ENCODE peak calls at places on chromosome 6, in ten cellular contexts. R is IMR-90, Y is stomach, A is HCT116, Z is lower leg skin, Q is A549, G is vagina, X is NB4, N is GM12891, S is heart left ventricle. I is an unnamed sample.

GRCh38 chr6:41645007-41645618 is 6.8 kb downstream of the MDFI start:
- DNase-seq in R (no peak), N (no peak), Y (no peak), G (no peak), Q (no peak), Z (no peak), A (no peak), X (no peak), S (no peak), I (no peak)

GRCh38 chr6:9126845-9127560 is 691.7 kb upstream of the SLC35B3 start:
- DNase-seq in N (no peak), A (peak), Z (no peak), Q (peak), G (no peak), Y (no peak), R (peak), X (peak), S (no peak), I (peak)

GRCh38 chr6:37134622-37135191 is 35.2 kb upstream of the PIM1 start:
- DNase-seq in Y (peak), N (no peak), S (no peak), A (peak), Q (peak), G (no peak), X (no peak), R (peak), Z (peak), I (peak)

GRCh38 chr6:36139991-36140710 is 9.8 kb downstream of the MAPK13 start:
- DNase-seq in Q (no peak), A (no peak), R (no peak), G (no peak), Z (no peak), Y (no peak), S (no peak), N (no peak), X (peak), I (no peak)

GRCh38 chr6:160328447-160328846 is 19.7 kb upstream of the SLC22A3 start:
- DNase-seq in R (no peak), G (no peak), A (no peak), Z (no peak), S (no peak), Y (no peak), Q (no peak), X (no peak), N (no peak), I (no peak)

GRCh38 chr6:15416932-15417509 is 171.2 kb downstream of the JARID2 start:
- DNase-seq in N (no peak), X (no peak), Z (no peak), G (no peak), A (no peak), S (no peak), Q (no peak), Y (no peak), R (no peak), I (no peak)

GRCh38 chr6:54419885-54420284 is 111.6 kb downstream of the TINAG start:
- DNase-seq in N (no peak), Z (no peak), R (peak), G (no peak), S (no peak), X (no peak), A (no peak), Q (peak), Y (no peak), I (peak)

GRCh38 chr6:45562171-45562570 is 184.4 kb upstream of the SUPT3H start:
- DNase-seq in G (no peak), N (no peak), Z (no peak), S (no peak), Q (no peak), X (no peak), Y (no peak), R (no peak), A (no peak), I (no peak)

GRCh38 chr6:20640181-20640580 is 105.9 kb downstream of the CDKAL1 start:
- DNase-seq in Z (no peak), Q (no peak), X (no peak), R (no peak), S (no peak), Y (no peak), G (no peak), A (no peak), N (no peak), I (no peak)

GRCh38 chr6:169725270-169726048 is 1.2 kb upstream of the PHF10 start:
- DNase-seq in G (no peak), A (no peak), Z (peak), X (peak), Y (peak), R (peak), Q (peak), S (peak), N (no peak), I (no peak)

GRCh38 chr6:17305219-17306001 is 24.2 kb downstream of the RBM24 start:
- DNase-seq in N (no peak), X (no peak), R (peak), Q (no peak), A (no peak), Y (no peak), S (no peak), G (no peak), Z (no peak), I (no peak)

GRCh38 chr6:147806697-147807096 is 298.2 kb downstream of the SAMD5 start:
- DNase-seq in R (no peak), G (no peak), S (no peak), Y (no peak), X (peak), A (no peak), Z (no peak), Q (no peak), N (no peak), I (no peak)

GRCh38 chr6:112150363-112150762 is 63.0 kb downstream of the FAM229B start:
- DNase-seq in N (no peak), X (no peak), G (no peak), Q (peak), Y (no peak), Z (no peak), S (no peak), A (no peak), R (peak), I (no peak)

GRCh38 chr6:63599243-63599642 is 27.0 kb downstream of the LOC128125822 start:
- DNase-seq in R (no peak), N (no peak), X (no peak), A (no peak), Q (no peak), Y (no peak), G (no peak), Z (no peak), S (no peak), I (no peak)

GRCh38 chr6:137297887-137298286 is 78.7 kb upstream of the IFNGR1 start:
- DNase-seq in N (no peak), G (no peak), R (peak), S (peak), Y (no peak), Q (no peak), A (no peak), Z (no peak), X (peak), I (no peak)

GRCh38 chr6:37160922-37161778 is 8.8 kb upstream of the PIM1 start:
- DNase-seq in G (no peak), X (peak), A (no peak), R (peak), Z (no peak), N (no peak), Q (no peak), S (no peak), Y (no peak), I (no peak)

GRCh38 chr6:25333471-25333870 is 54.3 kb downstream of the CARMIL1 start:
- DNase-seq in A (no peak), X (no peak), Z (no peak), S (no peak), Q (no peak), Y (no peak), G (no peak), R (no peak), N (no peak), I (no peak)

GRCh38 chr6:13012271-13012670 is 295.7 kb downstream of the PHACTR1 start:
- DNase-seq in A (no peak), S (no peak), Z (no peak), G (no peak), X (peak), N (no peak), R (no peak), Q (no peak), Y (no peak), I (no peak)

GRCh38 chr6:13273931-13274706 is 54.2 kb downstream of the TBC1D7 start:
- DNase-seq in Y (peak), S (no peak), A (no peak), G (no peak), X (peak), Z (peak), R (no peak), Q (no peak), N (no peak), I (no peak)

GRCh38 chr6:113819169-113819830 is 37.8 kb upstream of the MARCKS start:
- DNase-seq in G (no peak), S (no peak), Q (peak), N (no peak), A (no peak), Y (no peak), X (no peak), R (no peak), Z (no peak), I (no peak)

GRCh38 chr6:150068173-150068785 is 642 bp downstream of the ULBP3 start:
- DNase-seq in Q (no peak), S (no peak), N (no peak), R (no peak), A (no peak), X (no peak), Z (no peak), G (no peak), Y (no peak), I (peak)

GRCh38 chr6:14754636-14755513 is 491.0 kb upstream of the JARID2 start:
- DNase-seq in Z (peak), Y (no peak), R (no peak), N (no peak), X (no peak), Q (no peak), S (no peak), A (no peak), G (no peak), I (no peak)

GRCh38 chr6:12420626-12421025 is 130.5 kb downstream of the EDN1 start:
- DNase-seq in Q (peak), G (no peak), N (no peak), S (no peak), R (peak), Z (no peak), Y (no peak), A (no peak), X (no peak), I (peak)

GRCh38 chr6:128554302-128554701 is 33.9 kb upstream of the PTPRK start:
- DNase-seq in Y (no peak), S (peak), Q (no peak), A (peak), G (no peak), Z (no peak), X (peak), R (no peak), N (no peak), I (no peak)

GRCh38 chr6:52491203-52492069 is 71.3 kb downstream of the EFHC1 start:
- DNase-seq in X (no peak), Y (no peak), A (no peak), S (no peak), N (no peak), Z (no peak), R (peak), G (no peak), Q (no peak), I (no peak)

GRCh38 chr6:105509506-105510331 is 106.8 kb upstream of the PREP start:
- DNase-seq in X (peak), A (peak), S (peak), G (no peak), R (peak), Z (no peak), N (no peak), Q (peak), Y (no peak), I (no peak)

GRCh38 chr6:56399672-56400263 is 152.4 kb upstream of the COL21A1 start:
- DNase-seq in A (no peak), N (no peak), X (no peak), Q (peak), S (no peak), Z (no peak), R (no peak), Y (no peak), G (no peak), I (no peak)

GRCh38 chr6:107670792-107671199 is 153.3 kb downstream of the SCML4 start:
- DNase-seq in R (peak), A (no peak), Y (no peak), Z (peak), N (peak), X (peak), G (no peak), Q (no peak), S (peak), I (peak)

GRCh38 chr6:108875161-108875555 is 26.9 kb downstream of the ARMC2 start:
- DNase-seq in R (no peak), S (no peak), G (no peak), Q (no peak), Y (no peak), A (no peak), X (no peak), Z (no peak), N (no peak), I (no peak)

GRCh38 chr6:83354747-83355146 is 76.1 kb downstream of the ME1 start:
- DNase-seq in A (no peak), X (no peak), Q (no peak), Y (no peak), S (no peak), Z (no peak), G (no peak), R (peak), N (no peak), I (no peak)

GRCh38 chr6:144006731-144007454 is 1.2 kb downstream of the PLAGL1 start:
- DNase-seq in A (peak), X (peak), R (peak), G (no peak), S (no peak), Y (no peak), Z (no peak), N (no peak), Q (peak), I (no peak)

GRCh38 chr6:111481836-111482235 is 1.2 kb downstream of the REV3L start:
- DNase-seq in N (no peak), Z (no peak), X (no peak), Q (peak), G (no peak), S (no peak), A (no peak), R (peak), Y (no peak), I (no peak)

GRCh38 chr6:36320475-36320874 is 16.2 kb downstream of the BNIP5 start:
- DNase-seq in N (no peak), Y (no peak), G (no peak), X (no peak), R (no peak), Q (peak), A (no peak), S (no peak), Z (no peak), I (no peak)

GRCh38 chr6:25035451-25036435 is 100.0 kb upstream of the RIPOR2 start:
- DNase-seq in G (no peak), N (no peak), A (no peak), Z (no peak), S (no peak), R (no peak), Y (no peak), Q (no peak), X (no peak), I (no peak)

GRCh38 chr6:32436995-32437836 is 2.5 kb upstream of the HLA-DRA start:
- DNase-seq in S (no peak), R (peak), Q (no peak), N (no peak), X (peak), G (no peak), Y (no peak), Z (no peak), A (no peak), I (no peak)

GRCh38 chr6:108665495-108666196 is 104.9 kb downstream of the FOXO3 start:
- DNase-seq in Y (no peak), Z (no peak), G (no peak), Q (no peak), A (no peak), X (no peak), N (no peak), S (no peak), R (no peak), I (no peak)

GRCh38 chr6:131250121-131250520 is 114.9 kb downstream of the AKAP7 start:
- DNase-seq in Q (no peak), R (peak), Y (peak), G (no peak), Z (peak), N (no peak), X (peak), S (peak), A (no peak), I (peak)

GRCh38 chr6:5302995-5303622 is 41.8 kb downstream of the FARS2 start:
- DNase-seq in Q (peak), S (peak), Y (peak), N (peak), R (peak), Z (no peak), G (no peak), A (peak), X (no peak), I (no peak)

DNA sequence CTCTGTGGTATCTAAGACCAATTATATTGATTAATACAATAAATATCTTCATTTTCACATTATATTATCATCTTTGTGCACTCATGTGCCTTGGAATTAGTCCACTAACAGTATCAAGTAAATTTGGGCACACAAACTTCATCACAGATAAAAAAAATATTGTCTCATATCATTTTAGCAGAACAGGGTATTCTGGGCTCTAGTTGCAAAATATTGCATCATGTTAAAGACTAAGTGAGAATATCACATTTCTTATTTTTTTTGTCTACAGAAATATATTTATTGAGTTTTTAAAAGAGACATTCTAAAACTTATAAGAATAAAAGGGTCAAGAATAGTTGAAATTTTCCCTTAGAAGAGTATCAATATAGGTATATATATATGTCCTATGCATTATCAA is 754.1 kb upstream of the MAN1A1 start:
- DNase-seq in G (no peak), X (no peak), Q (no peak), S (no peak), N (no peak), A (no peak), R (no peak), Y (no peak), Z (no peak), I (no peak)
- TF ChIP-seq POLR2A in G (no peak), X (no peak), Q (no peak), S (no peak), N (no peak), A (no peak), R (no peak), Y (no peak), Z (no peak), I (no peak)

DNA sequence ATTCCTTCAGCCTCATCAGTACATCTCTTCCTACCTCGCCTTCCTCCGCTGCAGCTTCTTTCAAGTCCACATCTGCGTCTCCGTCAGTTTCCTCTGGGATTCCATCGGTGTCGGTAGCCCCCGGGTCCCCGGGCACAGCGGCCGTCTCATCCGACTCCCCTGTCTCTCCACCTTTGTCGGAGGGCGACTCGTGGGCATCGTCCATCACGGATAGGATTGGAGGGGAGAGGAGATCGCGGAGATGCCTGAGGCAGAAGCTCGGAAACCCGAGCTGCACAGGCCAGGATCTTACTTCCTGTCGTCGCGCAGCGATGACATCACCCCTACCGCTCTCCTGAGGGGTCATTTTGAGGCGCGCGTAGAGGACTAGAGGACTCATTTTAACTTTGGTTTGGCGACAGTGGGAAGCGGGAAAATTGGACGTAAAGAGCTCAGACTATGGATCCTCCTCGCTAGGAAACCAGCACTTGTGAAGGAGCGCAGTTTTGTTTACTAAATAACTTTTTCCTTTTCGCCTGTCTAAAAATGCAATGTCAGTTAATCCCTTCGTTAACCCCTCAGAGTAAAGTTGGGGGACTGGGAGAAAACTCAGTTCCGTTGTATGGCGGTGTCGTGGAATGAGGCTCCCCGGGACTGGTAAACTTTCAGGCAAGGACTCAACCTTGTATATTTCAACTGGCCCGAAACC is at the start of gene TAF11:
- DNase-seq in G (peak), S (peak), Z (peak), A (peak), Y (peak), X (peak), N (peak), Q (peak), R (peak), I (peak)
- TF ChIP-seq POLR2A in G (no peak), S (no peak), Z (no peak), A (peak), Y (peak), X (peak), N (peak), Q (peak), R (peak), I (peak)

GRCh38 chr6:89079611-89080213 is 839 bp upstream of the PNRC1 start:
- DNase-seq in R (peak), S (peak), Z (peak), Q (no peak), X (peak), A (no peak), N (no peak), Y (peak), G (no peak), I (no peak)
- TF ChIP-seq POLR2A in R (no peak), S (no peak), Z (no peak), Q (no peak), X (no peak), A (no peak), N (no peak), Y (peak), G (no peak), I (no peak)

GRCh38 chr6:85390105-85390728 is 59.7 kb upstream of the NT5E start:
- DNase-seq in Q (peak), A (no peak), R (peak), G (no peak), S (no peak), Y (no peak), N (no peak), Z (no peak), X (no peak), I (no peak)
- TF ChIP-seq POLR2A in Q (no peak), A (no peak), R (no peak), G (no peak), S (no peak), Y (no peak), N (no peak), Z (no peak), X (no peak), I (no peak)

DNA sequence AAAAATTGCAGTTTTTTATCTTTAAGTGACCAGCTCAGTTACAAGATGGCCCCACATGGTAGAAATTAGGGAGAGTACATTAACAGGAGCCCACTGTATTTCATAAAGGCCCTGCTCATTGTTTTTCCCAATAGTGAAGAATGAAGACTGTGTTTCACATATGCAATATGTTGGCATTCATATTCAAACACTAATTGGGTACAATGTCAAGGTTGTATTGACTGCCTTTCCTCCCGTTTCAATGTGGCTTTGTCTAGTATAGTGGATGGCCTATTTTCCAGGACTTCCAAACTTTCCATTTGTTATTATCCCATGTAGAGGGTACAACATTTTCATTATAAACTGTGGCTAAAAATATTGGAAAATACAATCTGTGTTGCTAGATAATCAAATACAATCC is 51.3 kb downstream of the HDDC2 start:
- DNase-seq in Y (no peak), Z (no peak), X (no peak), G (no peak), S (no peak), R (no peak), A (no peak), Q (no peak), N (no peak), I (no peak)
- TF ChIP-seq POLR2A in Y (no peak), Z (no peak), X (no peak), G (no peak), S (no peak), R (no peak), A (no peak), Q (no peak), N (no peak), I (no peak)

I was measured in H54.